ENCODE peak calls at places on chromosomes 1 and 21, in seven cellular contexts. Q, W, A, L, M, N and T are unnamed samples.

GRCh38 chr1:157404063-157404501 is 148.2 kb downstream of the FCRL5 start:
- DNase-seq in Q (no peak), W (no peak), N (no peak), A (no peak), M (no peak), L (no peak), T (no peak)

GRCh38 chr1:206461602-206462455 is 8.4 kb upstream of the IKBKE start:
- DNase-seq in L (peak; percentile 55), W (peak; percentile 76), Q (peak; percentile 57), M (peak; percentile 77), A (peak; percentile 56), N (peak; percentile 62), T (peak; percentile 97)

GRCh38 chr1:19096036-19096833 is 113.8 kb downstream of the UBR4 start:
- DNase-seq in Q (no peak), M (peak; percentile 71), N (no peak), W (no peak), L (no peak), A (no peak), T (peak; percentile 74)

GRCh38 chr1:179747611-179748010 is 4.5 kb downstream of the FAM163A start:
- DNase-seq in M (no peak), W (no peak), L (no peak), Q (no peak), A (no peak), N (no peak), T (no peak)

GRCh38 chr1:220775238-220775853 is 11.4 kb upstream of the MTARC1 start:
- DNase-seq in N (peak; percentile 18), L (peak; percentile 22), W (peak; percentile 65), M (peak; percentile 47), A (no peak), Q (no peak), T (peak; percentile 62)

GRCh38 chr1:159554681-159555080 is 18.9 kb upstream of the OR10J5 start:
- DNase-seq in W (no peak), L (no peak), A (no peak), N (no peak), M (no peak), Q (no peak), T (no peak)

GRCh38 chr1:111886741-111887140 is 102.7 kb downstream of the KCND3 start:
- DNase-seq in Q (no peak), A (no peak), L (no peak), M (no peak), N (no peak), W (no peak), T (no peak)

GRCh38 chr1:161261859-161262225 is 3.3 kb downstream of the PCP4L1 start:
- DNase-seq in L (no peak), N (no peak), M (no peak), A (no peak), Q (no peak), W (no peak), T (no peak)

GRCh38 chr1:115355069-115355468 is 17.0 kb upstream of the NGF start:
- DNase-seq in L (no peak), W (no peak), M (no peak), N (no peak), Q (no peak), A (no peak), T (no peak)

GRCh38 chr1:226656601-226657277 is 82.3 kb downstream of the ITPKB start:
- DNase-seq in Q (no peak), W (no peak), L (no peak), M (no peak), A (no peak), N (no peak), T (peak; percentile 66)

GRCh38 chr1:231118704-231119453 is 43.0 kb upstream of the TRIM67 start:
- DNase-seq in M (no peak), W (no peak), A (no peak), L (no peak), N (no peak), Q (no peak), T (no peak)

GRCh38 chr21:37945036-37945435 is 28.8 kb upstream of the KCNJ6 start:
- DNase-seq in L (no peak), N (no peak), A (no peak), M (no peak), Q (no peak), W (no peak), T (no peak)

GRCh38 chr1:218587890-218588289 is 242.8 kb downstream of the TGFB2 start:
- DNase-seq in A (no peak), L (no peak), M (no peak), N (no peak), W (no peak), Q (no peak), T (no peak)

GRCh38 chr21:45295576-45296365 is 8.1 kb upstream of the POFUT2 start:
- DNase-seq in W (no peak), L (no peak), Q (no peak), A (no peak), N (no peak), M (no peak), T (peak; percentile 84)

GRCh38 chr1:59212715-59213114 is 84.2 kb upstream of the FGGY start:
- DNase-seq in N (no peak), M (no peak), A (no peak), L (no peak), Q (no peak), W (no peak), T (no peak)